ENCODE peak calls at places on chromosomes 7 and 10, in six cellular contexts. G, J, R, H, N and Q are unnamed samples. For H3K36me3, the result is how much of the 10 kb centered on the place peaks cover.

GRCh38 chr7:117972606-117973005 is 99.4 kb upstream of the CTTNBP2 start:
- DNase-seq in J (no peak), N (no peak), H (no peak), G (no peak), R (no peak), Q (no peak)

GRCh38 chr7:40885503-40885902 is 750.7 kb downstream of the SUGCT start:
- DNase-seq in G (no peak), J (no peak), N (no peak), R (no peak), H (no peak), Q (no peak)

GRCh38 chr10:53977262-53977661 is 823.8 kb downstream of the PCDH15 start:
- DNase-seq in N (no peak), R (no peak), H (no peak), J (no peak), G (no peak), Q (no peak)

GRCh38 chr7:34165927-34166550 is 260.7 kb downstream of the BMPER start:
- DNase-seq in H (no peak), R (no peak), N (no peak), J (no peak), G (no peak), Q (no peak)

GRCh38 chr10:60496181-60496580 is 106.5 kb upstream of the ANK3 start:
- DNase-seq in H (no peak), R (no peak), N (no peak), G (no peak), J (no peak), Q (no peak)

GRCh38 chr10:98457762-98458161 is 11.0 kb upstream of the HPS1 start:
- DNase-seq in G (no peak), R (no peak), H (no peak), J (no peak), N (no peak), Q (no peak)

GRCh38 chr10:75197906-75198305 is 12.7 kb upstream of the VDAC2 start:
- DNase-seq in J (no peak), R (no peak), N (no peak), G (no peak), H (no peak), Q (no peak)

GRCh38 chr7:137475966-137476365 is 132.4 kb upstream of the PTN start:
- DNase-seq in J (no peak), N (no peak), R (no peak), H (no peak), G (no peak), Q (no peak)

GRCh38 chr7:36272211-36272566 is 117.5 kb upstream of the ANLN start:
- DNase-seq in R (no peak), H (no peak), J (no peak), G (no peak), N (no peak), Q (no peak)

GRCh38 chr7:100863406-100863950 is 3.7 kb upstream of the TRIP6 start:
- DNase-seq in N (no peak), G (no peak), J (no peak), R (no peak), H (no peak), Q (peak)

GRCh38 chr7:77157446-77157845 is 35.0 kb downstream of the CCDC146 start:
- DNase-seq in G (peak), J (no peak), H (no peak), N (no peak), R (no peak), Q (no peak)

GRCh38 chr10:44249490-44249889 is 135.4 kb downstream of the CXCL12 start:
- DNase-seq in J (no peak), H (no peak), R (no peak), N (no peak), G (no peak), Q (no peak)

GRCh38 chr7:155984028-155984607 is 171.9 kb upstream of the SHH start:
- DNase-seq in G (no peak), J (no peak), N (peak), R (peak), H (no peak), Q (no peak)

GRCh38 chr7:134886353-134887057 is 99.8 kb upstream of the AGBL3 start:
- DNase-seq in J (peak), H (no peak), N (peak), G (no peak), R (no peak), Q (no peak)

GRCh38 chr10:123140983-123141390 is 5.2 kb downstream of the HMX3 start:
- DNase-seq in J (no peak), N (no peak), H (no peak), G (no peak), R (no peak), Q (no peak)

GRCh38 chr7:121872831-121873764 is at the start of gene PTPRZ1:
- DNase-seq in G (no peak), J (no peak), R (peak), H (peak), N (peak), Q (no peak)

GRCh38 chr10:3958472-3958996 is 173.5 kb upstream of the KLF6 start:
- DNase-seq in G (no peak), J (no peak), N (no peak), R (no peak), H (no peak), Q (no peak)

GRCh38 chr7:50085344-50085743 is 7.7 kb downstream of the ZPBP start:
- DNase-seq in J (no peak), N (no peak), G (no peak), H (no peak), R (no peak), Q (no peak)

GRCh38 chr7:43791-44540 is 148.4 kb upstream of the FAM20C start:
- DNase-seq in J (no peak), G (no peak), N (peak), R (peak), H (no peak), Q (peak)

GRCh38 chr10:60384708-60385398 is 4.8 kb downstream of the ANK3 start:
- DNase-seq in R (no peak), J (no peak), G (no peak), N (peak), H (no peak), Q (no peak)

GRCh38 chr10:123565691-123566660 is 100.2 kb upstream of the GPR26 start:
- DNase-seq in N (no peak), H (no peak), J (no peak), G (no peak), R (no peak), Q (no peak)

GRCh38 chr10:95333997-95334792 is 43.4 kb upstream of the PDLIM1 start:
- DNase-seq in N (peak), R (no peak), G (no peak), H (no peak), J (peak), Q (peak)

GRCh38 chr10:33235951-33236350 is 98.5 kb downstream of the NRP1 start:
- DNase-seq in N (no peak), H (no peak), R (no peak), J (no peak), G (no peak), Q (no peak)

GRCh38 chr7:20424475-20424874 is 93.8 kb downstream of the ITGB8 start:
- DNase-seq in J (no peak), G (no peak), N (no peak), R (no peak), H (no peak), Q (no peak)

GRCh38 chr10:95664543-95664942 is 8.0 kb upstream of the ALDH18A1 start:
- DNase-seq in H (no peak), N (no peak), G (no peak), R (no peak), J (no peak), Q (no peak)

GRCh38 chr7:43721193-43721806 is 8.0 kb downstream of the COA1 start:
- DNase-seq in R (no peak), G (no peak), H (peak), J (no peak), N (no peak), Q (no peak)

GRCh38 chr7:138460649-138461607 is 869 bp downstream of the TRIM24 start:
- DNase-seq in J (peak), R (peak), G (no peak), H (peak), N (peak), Q (peak)

GRCh38 chr10:59991661-59992060 is 85.3 kb upstream of the CCDC6 start:
- DNase-seq in J (no peak), N (no peak), R (no peak), H (no peak), G (no peak), Q (no peak)

GRCh38 chr10:107544706-107545520 is 380.4 kb upstream of the SORCS1 start:
- DNase-seq in G (no peak), N (no peak), H (no peak), R (peak), J (no peak), Q (no peak)

GRCh38 chr7:35254496-35255416 is 856 bp upstream of the TBX20 start:
- DNase-seq in R (no peak), N (no peak), J (peak), H (no peak), G (no peak), Q (no peak)

GRCh38 chr7:104841798-104842197 is 172.2 kb upstream of the KMT2E start:
- DNase-seq in R (no peak), H (no peak), G (no peak), N (no peak), J (no peak), Q (no peak)

GRCh38 chr7:97118306-97118917 is 914 bp downstream of the SDHAF3 start:
- DNase-seq in G (no peak), H (no peak), N (no peak), R (no peak), J (no peak), Q (no peak)

GRCh38 chr7:94061316-94061715 is 57.2 kb upstream of the BET1 start:
- DNase-seq in G (no peak), N (no peak), H (no peak), R (no peak), J (no peak), Q (no peak)

GRCh38 chr7:7761974-7762769 is 43.8 kb upstream of the RPA3 start:
- DNase-seq in N (no peak), R (no peak), H (no peak), G (no peak), J (no peak), Q (no peak)

GRCh38 chr10:25061711-25062455 is 45.5 kb downstream of the THNSL1 start:
- DNase-seq in H (no peak), R (no peak), G (no peak), N (no peak), J (no peak), Q (no peak)

GRCh38 chr10:4332764-4333473 is 493.1 kb upstream of the AKR1E2 start:
- DNase-seq in N (no peak), G (no peak), R (no peak), J (no peak), H (no peak), Q (no peak)

GRCh38 chr7:41162612-41163011 is 540.3 kb downstream of the INHBA start:
- DNase-seq in N (no peak), G (no peak), J (no peak), H (no peak), R (no peak), Q (no peak)

DNA sequence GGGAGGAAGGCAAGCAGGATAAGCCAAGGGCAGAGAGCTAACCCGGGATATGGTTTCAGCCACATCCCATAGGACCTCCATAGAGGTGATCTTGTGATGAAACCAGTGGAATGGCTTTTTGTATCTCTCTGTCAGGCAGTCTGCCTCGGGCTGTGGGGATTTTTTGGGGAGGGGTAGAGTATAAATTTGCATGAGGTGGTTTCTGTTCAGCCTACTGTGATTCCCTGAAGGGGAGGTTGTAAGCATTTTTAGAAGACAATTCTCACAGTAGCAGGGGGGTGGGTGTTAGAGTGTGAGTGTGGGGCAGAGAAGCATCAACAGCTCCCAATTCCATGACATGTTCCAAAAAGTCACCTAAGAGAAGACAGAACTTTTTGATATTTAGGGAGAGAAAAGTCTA is 11.8 kb downstream of the OR9A2 start:
- DNase-seq in J (no peak), R (no peak), N (no peak), H (no peak), G (peak), Q (no peak)
- H3K4me3 ChIP-seq in J (no peak), R (no peak), N (no peak), H (no peak), G (no peak), Q (no peak)

GRCh38 chr7:144656960-144657359 is 178.9 kb downstream of the TPK1 start:
- DNase-seq in N (no peak), G (no peak), J (no peak), R (no peak), H (peak), Q (no peak)

GRCh38 chr7:144659211-144659610 is 176.6 kb downstream of the TPK1 start:
- DNase-seq in H (no peak), R (no peak), N (no peak), J (no peak), G (no peak), Q (no peak)

GRCh38 chr7:144650439-144650838 is 185.4 kb downstream of the TPK1 start:
- DNase-seq in J (no peak), R (no peak), N (no peak), G (no peak), H (no peak), Q (peak)

GRCh38 chr7:144649120-144649519 is 186.7 kb downstream of the TPK1 start:
- DNase-seq in H (no peak), J (no peak), G (no peak), R (no peak), N (no peak), Q (no peak)

GRCh38 chr7:144653449-144653848 is 182.4 kb downstream of the TPK1 start:
- DNase-seq in H (no peak), J (no peak), N (no peak), G (no peak), R (no peak), Q (no peak)
- H3K36me3 ChIP-seq in H (under half), J (under half), N (under half), G (under half), R (under half), Q (under half)

GRCh38 chr7:151838861-151839381 is 38.0 kb downstream of the PRKAG2 start:
- DNase-seq in J (peak), H (no peak), N (peak), R (no peak), G (peak), Q (peak)
- H3K4me3 ChIP-seq in J (no peak), H (no peak), N (no peak), R (no peak), G (peak), Q (no peak)

GRCh38 chr10:79147796-79148451 is 79.2 kb downstream of the ZMIZ1 start:
- DNase-seq in J (no peak), N (no peak), G (no peak), H (no peak), R (no peak), Q (no peak)

GRCh38 chr10:79145517-79146470 is 77.0 kb downstream of the ZMIZ1 start:
- DNase-seq in N (no peak), J (no peak), R (no peak), H (no peak), G (no peak), Q (no peak)

GRCh38 chr10:79145174-79145483 is 76.4 kb downstream of the ZMIZ1 start:
- DNase-seq in N (no peak), J (no peak), G (no peak), H (no peak), R (no peak), Q (peak)

GRCh38 chr10:79147306-79147705 is 78.5 kb downstream of the ZMIZ1 start:
- DNase-seq in N (no peak), H (no peak), G (no peak), R (no peak), J (no peak), Q (no peak)

GRCh38 chr10:79146611-79147130 is 77.9 kb downstream of the ZMIZ1 start:
- DNase-seq in J (peak), H (no peak), N (peak), G (no peak), R (peak), Q (peak)
- H3K36me3 ChIP-seq in J (under half), H (under half), N (under half), G (under half), R (under half), Q (under half)

GRCh38 chr10:128018236-128018635 is 108.0 kb downstream of the MKI67 start:
- DNase-seq in H (no peak), G (no peak), J (no peak), N (no peak), R (no peak), Q (no peak)
- H3K4me3 ChIP-seq in H (no peak), G (no peak), J (no peak), N (no peak), R (no peak), Q (no peak)

DNA sequence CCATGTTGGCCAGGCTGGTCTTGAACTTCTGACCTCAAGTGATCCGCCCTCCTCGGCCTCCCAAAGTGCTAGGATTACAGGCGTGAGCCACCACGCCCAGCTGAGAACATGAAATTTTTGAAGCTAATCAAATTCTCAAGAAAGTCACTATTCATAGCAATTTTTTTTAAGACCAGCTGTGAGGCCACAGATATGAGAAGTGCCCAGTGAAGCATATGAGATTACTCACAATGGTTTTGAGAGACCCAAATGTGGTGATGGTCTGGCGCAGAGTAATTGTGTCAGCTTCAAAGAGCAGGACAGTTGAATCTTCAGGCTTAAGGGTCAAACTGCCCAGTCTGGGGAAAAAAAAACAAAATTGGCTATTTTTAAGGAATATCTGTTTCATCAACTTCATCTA is 16.2 kb downstream of the NCOA4 start:
- DNase-seq in H (no peak), N (no peak), R (no peak), J (no peak), G (no peak), Q (no peak)
- H3K36me3 ChIP-seq in H (under half), N (under half), R (half or more), J (half or more), G (under half), Q (half or more)

GRCh38 chr10:91415816-91416215 is 5.7 kb downstream of the HECTD2 start:
- DNase-seq in R (no peak), H (no peak), G (no peak), N (no peak), J (no peak), Q (no peak)

GRCh38 chr10:91409869-91410637 is at the start of gene HECTD2:
- DNase-seq in H (peak), G (no peak), N (peak), J (peak), R (peak), Q (peak)

GRCh38 chr10:91410638-91411367 is 659 bp downstream of the HECTD2 start:
- DNase-seq in N (peak), G (no peak), H (no peak), J (no peak), R (no peak), Q (no peak)

GRCh38 chr10:91409069-91409868 is 875 bp upstream of the HECTD2 start:
- DNase-seq in G (no peak), H (peak), J (peak), R (peak), N (peak), Q (peak)

DNA sequence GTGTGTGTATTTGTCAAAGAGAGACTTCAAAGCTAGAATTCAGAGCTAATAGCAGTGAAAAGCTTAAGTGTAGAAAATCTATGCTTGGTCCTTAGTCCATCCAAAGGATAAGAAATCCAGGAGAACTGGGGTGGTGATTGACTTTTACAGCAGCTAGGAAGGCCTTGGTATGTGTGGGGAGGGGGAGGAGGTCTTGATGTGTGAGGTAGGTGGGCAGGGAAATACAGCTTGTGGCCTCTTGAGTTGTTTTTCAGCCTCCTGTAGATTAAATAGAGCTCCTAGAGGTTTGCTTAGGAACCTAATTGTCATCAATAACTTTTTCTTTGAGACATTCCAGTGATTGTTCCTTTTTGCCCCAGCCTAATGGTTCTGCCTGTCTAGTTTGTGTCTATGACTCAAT is 2.5 kb downstream of the HECTD2 start:
- DNase-seq in H (no peak), N (no peak), J (no peak), G (no peak), R (no peak), Q (no peak)
- H3K4me3 ChIP-seq in H (no peak), N (peak), J (no peak), G (no peak), R (no peak), Q (no peak)

GRCh38 chr7:111362660-111363059 is 199.6 kb downstream of the IMMP2L start:
- DNase-seq in H (peak), R (no peak), G (no peak), N (no peak), J (no peak), Q (no peak)
- H3K36me3 ChIP-seq in H (under half), R (under half), G (under half), N (under half), J (under half), Q (under half)

GRCh38 chr10:119517235-119518141 is 25.0 kb downstream of the RGS10 start:
- DNase-seq in J (no peak), G (peak), H (no peak), R (no peak), N (peak), Q (no peak)
- H3K4me3 ChIP-seq in J (no peak), G (peak), H (no peak), R (no peak), N (no peak), Q (no peak)